ENCODE peak calls at places on chromosomes 12 and 14, in eight cellular contexts. E is myocyte, C is H7, H is cerebellum, X is A172, D is fibroblast of the aortic adventitia, S is heart right ventricle, L is M059J. G is an unnamed sample.

GRCh38 chr12:20122274-20122673 is 246.1 kb upstream of the PDE3A start:
- DNase-seq in E (no peak), C (no peak), H (no peak), X (no peak), D (no peak), S (no peak), L (no peak), G (no peak)

GRCh38 chr14:93128785-93129459 is 13.2 kb upstream of the ITPK1 start:
- DNase-seq in E (peak), C (no peak), H (no peak), X (no peak), D (no peak), S (no peak), L (no peak), G (no peak)

GRCh38 chr12:58787021-58787760 is 133.1 kb downstream of the LRIG3 start:
- DNase-seq in E (no peak), C (no peak), H (no peak), X (no peak), D (no peak), S (no peak), L (no peak), G (no peak)

GRCh38 chr12:102917026-102917787 is at the start of gene PAH:
- DNase-seq in E (no peak), C (peak), H (no peak), X (no peak), D (no peak), S (no peak), L (peak), G (no peak)

GRCh38 chr14:54699087-54699530 is 132.2 kb downstream of the SAMD4A start:
- DNase-seq in E (peak), C (no peak), H (peak), X (no peak), D (no peak), S (peak), L (peak), G (no peak)

GRCh38 chr14:95609398-95609990 is 74.6 kb downstream of the GLRX5 start:
- DNase-seq in E (peak), C (peak), H (peak), X (peak), D (peak), S (no peak), L (peak), G (no peak)

GRCh38 chr12:81668475-81668874 is 90.7 kb downstream of the PPFIA2 start:
- DNase-seq in E (peak), C (no peak), H (no peak), X (peak), D (peak), S (no peak), L (peak), G (no peak)

GRCh38 chr14:36423430-36423829 is 96.6 kb downstream of the NKX2-1 start:
- DNase-seq in E (no peak), C (no peak), H (no peak), X (no peak), D (no peak), S (no peak), L (no peak), G (no peak)

GRCh38 chr12:49965836-49966235 is 4.2 kb downstream of the AQP5 start:
- DNase-seq in E (no peak), C (no peak), H (no peak), X (no peak), D (no peak), S (no peak), L (no peak), G (no peak)

GRCh38 chr12:50715174-50715573 is 48.7 kb upstream of the ATF1 start:
- DNase-seq in E (peak), C (no peak), H (peak), X (no peak), D (peak), S (no peak), L (no peak), G (no peak)

GRCh38 chr12:114664661-114665320 is 19.2 kb downstream of the TBX3 start:
- DNase-seq in E (peak), C (peak), H (no peak), X (no peak), D (no peak), S (no peak), L (no peak), G (no peak)

GRCh38 chr14:21343035-21343794 is 40.6 kb downstream of the SUPT16H start:
- DNase-seq in E (no peak), C (no peak), H (no peak), X (no peak), D (no peak), S (no peak), L (peak), G (no peak)

GRCh38 chr14:73644531-73645247 is at the start of gene DNAL1:
- DNase-seq in E (peak), C (peak), H (peak), X (peak), D (peak), S (peak), L (peak), G (peak)

GRCh38 chr12:43291516-43291915 is 260.5 kb downstream of the ADAMTS20 start:
- DNase-seq in E (no peak), C (no peak), H (no peak), X (no peak), D (no peak), S (no peak), L (peak), G (no peak)

GRCh38 chr12:71135812-71136176 is 22.0 kb downstream of the TSPAN8 start:
- DNase-seq in E (no peak), C (no peak), H (no peak), X (peak), D (no peak), S (no peak), L (peak), G (no peak)

GRCh38 chr12:124603143-124603542 is 35.7 kb upstream of the NCOR2 start:
- DNase-seq in E (no peak), C (no peak), H (no peak), X (no peak), D (no peak), S (no peak), L (no peak), G (no peak)

GRCh38 chr12:123094349-123095073 is 56.4 kb downstream of the PITPNM2 start:
- DNase-seq in E (peak), C (no peak), H (no peak), X (peak), D (peak), S (peak), L (peak), G (no peak)

GRCh38 chr14:96754162-96754844 is 42.9 kb upstream of the VRK1 start:
- DNase-seq in E (no peak), C (no peak), H (no peak), X (no peak), D (no peak), S (no peak), L (peak), G (no peak)

GRCh38 chr12:89183985-89184435 is 168.3 kb downstream of the DUSP6 start:
- DNase-seq in E (no peak), C (no peak), H (no peak), X (no peak), D (peak), S (peak), L (no peak), G (no peak)

GRCh38 chr12:23350808-23351207 is 598.7 kb downstream of the SOX5 start:
- DNase-seq in E (no peak), C (no peak), H (no peak), X (no peak), D (no peak), S (no peak), L (no peak), G (no peak)

GRCh38 chr12:42097971-42098370 is 46.7 kb downstream of the GXYLT1 start:
- DNase-seq in E (no peak), C (no peak), H (no peak), X (peak), D (peak), S (no peak), L (no peak), G (no peak)

GRCh38 chr12:4813741-4814140 is 93.5 kb downstream of the GALNT8 start:
- DNase-seq in E (no peak), C (no peak), H (no peak), X (no peak), D (no peak), S (no peak), L (no peak), G (no peak)

GRCh38 chr12:25585021-25585523 is 32.0 kb upstream of the LMNTD1 start:
- DNase-seq in E (peak), C (no peak), H (no peak), X (no peak), D (peak), S (no peak), L (peak), G (no peak)

GRCh38 chr14:31965735-31966598 is 111.1 kb upstream of the ARHGAP5 start:
- DNase-seq in E (no peak), C (no peak), H (no peak), X (no peak), D (no peak), S (no peak), L (peak), G (no peak)

GRCh38 chr12:118544569-118544968 is 168.2 kb downstream of the SUDS3 start:
- DNase-seq in E (no peak), C (no peak), H (no peak), X (peak), D (no peak), S (no peak), L (peak), G (no peak)

GRCh38 chr12:62259311-62259992 is 752 bp upstream of the USP15 start:
- DNase-seq in E (no peak), C (no peak), H (peak), X (peak), D (no peak), S (no peak), L (no peak), G (no peak)

GRCh38 chr12:19402743-19403400 is 36.4 kb upstream of the AEBP2 start:
- DNase-seq in E (peak), C (no peak), H (no peak), X (peak), D (peak), S (peak), L (peak), G (no peak)

GRCh38 chr14:74573421-74574091 is 38.5 kb downstream of the LTBP2 start:
- DNase-seq in E (no peak), C (peak), H (no peak), X (peak), D (no peak), S (no peak), L (peak), G (no peak)

G was measured in GOT3.